ENCODE peak calls at places on chromosomes 3 and 15, in five cellular contexts. F, C, R, U and W are unnamed samples.

GRCh38 chr15:90126457-90127435 is 24.5 kb upstream of the IDH2 start:
- DNase-seq in F (no peak), R (peak; percentile 63), C (no peak), U (peak; percentile 71), W (peak; percentile 28)

GRCh38 chr3:27596334-27596841 is 112.2 kb upstream of the SLC4A7 start:
- DNase-seq in U (no peak), R (no peak), C (no peak), F (no peak), W (no peak)

GRCh38 chr3:174219738-174220137 is 639.4 kb upstream of the NAALADL2 start:
- DNase-seq in C (no peak), F (no peak), R (no peak), U (no peak), W (no peak)

GRCh38 chr3:8882171-8882593 is 81.1 kb downstream of the RAD18 start:
- DNase-seq in C (no peak), F (no peak), U (no peak), R (no peak), W (no peak)

GRCh38 chr3:189990826-189991225 is 129.9 kb downstream of the P3H2 start:
- DNase-seq in R (no peak), C (no peak), F (no peak), U (no peak), W (no peak)

GRCh38 chr3:67653425-67654098 is 850 bp downstream of the SUCLG2 start:
- DNase-seq in C (no peak), R (no peak), F (peak; percentile 4), U (no peak), W (no peak)

GRCh38 chr3:112308151-112308911 is 14.3 kb upstream of the SLC9C1 start:
- DNase-seq in F (peak; percentile 56), C (no peak), R (no peak), U (no peak), W (no peak)

GRCh38 chr15:63501256-63502089 is 2.9 kb upstream of the USP3 start:
- DNase-seq in C (peak; percentile 83), R (peak; percentile 97), F (peak; percentile 52), U (no peak), W (peak; percentile 42)

GRCh38 chr3:149245738-149246451 is 24.3 kb upstream of the CP start:
- DNase-seq in U (no peak), F (peak; percentile 62), R (no peak), C (peak; percentile 41), W (no peak)

GRCh38 chr15:27492021-27492621 is 521.1 kb downstream of the GABRG3 start:
- DNase-seq in U (no peak), F (no peak), R (no peak), C (no peak), W (no peak)

GRCh38 chr15:79872358-79873017 is 24.3 kb downstream of the MTHFS start:
- DNase-seq in C (no peak), F (no peak), U (no peak), R (no peak), W (no peak)

GRCh38 chr3:128804017-128804816 is 75.2 kb upstream of the ACAD9 start:
- DNase-seq in C (no peak), U (no peak), R (no peak), F (no peak), W (no peak)

GRCh38 chr3:133821767-133822638 is 16.4 kb downstream of the SRPRB start:
- DNase-seq in U (no peak), C (peak; percentile 87), R (no peak), F (peak; percentile 43), W (no peak)

GRCh38 chr3:171461087-171461917 is 1.1 kb upstream of the TNIK start:
- DNase-seq in C (peak; percentile 67), U (peak; percentile 75), R (no peak), F (no peak), W (no peak)

GRCh38 chr3:48247401-48247807 is 6.5 kb downstream of the ZNF589 start:
- DNase-seq in F (no peak), R (peak; percentile 29), U (no peak), C (peak; percentile 6), W (no peak)

GRCh38 chr3:59985643-59986200 is 935.9 kb upstream of the CFAP20DC start:
- DNase-seq in F (no peak), C (no peak), R (no peak), U (no peak), W (no peak)

GRCh38 chr3:158267015-158267414 is 157.1 kb downstream of the RSRC1 start:
- DNase-seq in F (no peak), R (no peak), U (no peak), C (no peak), W (no peak)

GRCh38 chr15:77546050-77546501 is 86.6 kb downstream of the LINGO1 start:
- DNase-seq in F (no peak), C (peak; percentile 44), U (no peak), R (peak; percentile 27), W (no peak)

GRCh38 chr3:175526609-175527280 is 667.6 kb downstream of the NAALADL2 start:
- DNase-seq in C (no peak), R (no peak), U (no peak), F (no peak), W (no peak)

GRCh38 chr3:86269364-86270155 is 721.4 kb downstream of the VGLL3 start:
- DNase-seq in C (no peak), F (no peak), U (no peak), R (no peak), W (no peak)

GRCh38 chr15:43056696-43057095 is 49.1 kb downstream of the UBR1 start:
- DNase-seq in R (no peak), F (no peak), U (no peak), C (no peak), W (no peak)

GRCh38 chr3:113070226-113071220 is 79.7 kb downstream of the GTPBP8 start:
- DNase-seq in R (no peak), U (no peak), C (peak; percentile 7), F (no peak), W (no peak)

GRCh38 chr3:56119575-56120349 is 348.5 kb downstream of the ERC2 start:
- DNase-seq in U (no peak), C (peak; percentile 24), R (peak; percentile 71), F (no peak), W (no peak)

GRCh38 chr3:147620906-147621305 is 211.7 kb downstream of the ZIC1 start:
- DNase-seq in U (no peak), C (no peak), F (no peak), R (no peak), W (no peak)

GRCh38 chr3:85255954-85256353 is 297.2 kb downstream of the CADM2 start:
- DNase-seq in C (no peak), R (no peak), U (no peak), F (no peak), W (no peak)

GRCh38 chr3:57646723-57647122 is 46.2 kb downstream of the DENND6A start:
- DNase-seq in U (no peak), C (peak; percentile 44), F (peak; percentile 18), R (no peak), W (no peak)

DNA sequence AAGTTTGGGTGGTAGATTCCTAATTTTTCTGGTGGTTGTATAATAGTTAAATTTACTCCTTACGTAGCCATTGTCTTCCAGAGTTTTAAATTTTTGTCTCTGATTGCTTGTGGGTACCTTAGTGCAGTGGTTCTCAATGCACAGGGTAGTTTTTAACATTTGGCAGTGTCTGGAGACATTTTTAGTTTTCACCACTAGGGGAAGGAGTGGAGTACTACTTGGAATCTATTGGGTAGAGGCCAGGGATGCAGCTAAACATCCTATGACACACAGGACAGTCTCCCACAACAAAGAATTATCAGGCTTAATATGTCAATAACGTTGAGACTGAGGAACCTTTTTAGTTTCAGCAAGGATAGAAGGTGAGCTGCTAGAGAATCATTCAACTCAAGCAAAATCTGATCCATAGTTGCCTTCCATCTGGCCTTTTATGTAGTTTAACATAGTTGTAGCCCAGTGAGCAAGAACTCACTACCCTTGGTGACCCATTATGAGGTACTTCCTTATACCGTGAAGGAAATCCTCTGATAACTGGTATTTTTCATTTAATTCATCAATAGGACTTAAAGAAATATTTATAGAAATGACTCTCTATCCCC is 8.6 kb upstream of the STX19 start:
- DNase-seq in R (no peak), F (peak; percentile 34), C (peak; percentile 30), U (no peak), W (no peak)
- TF ChIP-seq CTCF in R (peak; percentile 26), F (peak; percentile 31), C (peak; percentile 36), U (no peak), W (peak; percentile 70)

DNA sequence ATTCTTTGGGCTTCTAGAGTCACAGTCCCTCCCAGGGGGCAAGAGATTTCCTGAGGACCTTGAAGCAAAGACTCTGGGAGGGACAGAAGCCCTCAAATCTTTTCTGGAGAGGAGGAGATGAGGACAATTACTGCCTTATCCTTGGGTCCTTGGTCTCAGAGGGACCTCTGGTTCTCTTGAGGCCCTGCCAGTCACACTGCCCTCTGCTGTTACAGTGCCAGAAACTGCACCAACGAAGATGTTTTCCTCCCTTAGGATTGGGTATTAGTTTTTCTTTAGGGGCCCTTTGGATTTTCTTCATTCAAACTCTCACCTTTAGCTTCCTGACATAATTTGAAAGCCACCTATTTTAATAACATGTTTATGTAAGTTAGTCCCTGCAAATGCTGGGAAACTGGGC is 58.2 kb upstream of the SCN5A start:
- DNase-seq in U (no peak), C (peak; percentile 2), F (no peak), R (no peak), W (no peak)
- TF ChIP-seq CTCF in U (peak; percentile 64), C (no peak), F (no peak), R (no peak), W (no peak)

DNA sequence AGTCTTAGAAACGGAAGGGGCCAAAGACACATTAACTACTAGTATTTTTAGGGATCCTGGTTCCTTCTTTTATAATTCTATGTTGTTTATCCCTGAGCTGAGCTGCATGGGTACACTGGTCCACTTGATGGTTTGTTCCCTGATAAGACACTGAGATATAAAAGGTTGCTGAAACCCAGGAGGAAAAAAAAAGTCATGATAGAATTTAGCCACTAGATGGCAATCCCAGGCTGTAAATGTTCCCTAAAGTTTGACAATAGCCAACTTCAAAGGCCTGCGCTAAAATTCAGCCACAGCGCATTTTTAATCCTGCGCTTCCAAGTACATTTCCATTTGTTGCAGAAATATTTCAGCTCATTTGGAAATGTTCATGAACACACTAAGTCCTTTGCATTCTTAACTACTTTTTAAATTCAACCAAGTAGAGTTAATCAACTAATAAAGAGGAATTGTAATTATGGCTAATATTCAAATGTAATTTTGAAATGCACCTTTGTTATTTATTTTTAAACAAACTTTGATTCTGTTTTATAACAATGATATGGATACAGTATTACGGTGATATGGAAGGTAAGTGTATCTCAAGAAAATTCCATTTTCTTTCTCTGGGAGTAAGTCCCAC is 249.3 kb upstream of the FEZF2 start:
- DNase-seq in U (no peak), C (peak; percentile 32), F (peak; percentile 44), R (no peak), W (no peak)
- TF ChIP-seq CTCF in U (no peak), C (peak; percentile 66), F (peak; percentile 59), R (peak; percentile 61), W (peak; percentile 76)

DNA sequence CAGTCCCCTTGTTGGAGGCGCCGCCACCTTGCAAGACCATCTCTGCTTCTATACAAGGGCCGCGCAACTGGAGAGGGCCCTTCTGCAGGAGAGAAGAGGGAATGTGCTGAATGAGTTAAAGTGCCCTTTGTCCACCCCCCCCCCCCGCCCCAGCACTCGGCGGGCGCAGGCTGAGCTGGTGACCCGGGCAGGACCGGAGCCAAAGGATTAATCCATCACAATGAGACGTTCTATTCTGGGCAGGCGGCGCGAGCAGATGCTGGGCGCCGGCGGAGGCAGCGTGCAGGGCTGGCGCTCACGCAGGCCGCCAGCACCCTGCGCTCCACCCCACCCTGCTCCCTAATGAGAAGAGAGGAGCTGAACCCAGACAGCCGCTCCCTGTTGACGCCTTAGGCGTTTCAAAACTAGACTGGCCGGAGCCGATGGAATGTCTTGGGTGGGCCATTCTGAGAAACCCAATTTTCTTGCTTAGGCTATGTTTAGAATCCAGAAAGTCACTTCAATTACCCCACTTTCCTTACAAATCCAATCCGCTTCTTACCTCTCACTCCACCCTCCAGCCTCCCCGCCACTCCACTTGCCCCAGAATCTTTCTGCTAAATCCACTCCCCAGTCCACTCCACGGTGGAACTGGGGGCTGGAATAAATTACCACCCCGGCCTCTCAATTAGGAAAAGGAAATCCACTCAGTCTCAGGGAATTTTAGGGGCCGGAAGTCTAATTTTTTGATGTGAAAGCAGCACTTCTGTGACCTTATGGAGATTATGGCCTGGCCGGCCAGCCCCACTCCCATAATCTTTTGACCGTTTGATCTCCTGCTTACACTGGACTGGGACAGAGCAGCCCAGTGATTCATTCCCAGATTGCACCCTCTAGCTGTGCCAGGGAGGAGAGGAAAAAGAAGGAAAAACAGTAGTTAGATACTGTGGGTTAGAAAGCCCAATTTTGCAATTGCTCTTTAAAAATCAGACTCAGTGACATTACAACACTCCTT is 32.7 kb downstream of the GJD2 start:
- DNase-seq in U (peak; percentile 59), R (peak; percentile 63), C (peak; percentile 77), F (peak; percentile 36), W (peak; percentile 66)
- TF ChIP-seq CTCF in U (no peak), R (no peak), C (peak; percentile 19), F (no peak), W (no peak)